ENCODE peak calls at places on chromosomes 11 and 22, in five cellular contexts. H is GM23338, U is tibial nerve, P is dorsolateral prefrontal cortex, M is breast epithelium. J is an unnamed sample.

GRCh38 chr22:38081636-38081940 is 2.4 kb downstream of the SLC16A8 start:
- DNase-seq in U (no peak), P (no peak), M (no peak), H (no peak), J (no peak)

GRCh38 chr11:116461789-116462188 is 311.0 kb downstream of the BUD13 start:
- DNase-seq in U (no peak), P (peak; percentile 25), M (no peak), H (peak; percentile 35), J (no peak)

GRCh38 chr11:60834742-60835141 is 7.2 kb upstream of the CCDC86 start:
- DNase-seq in M (no peak), P (no peak), H (no peak), U (no peak), J (no peak)

GRCh38 chr11:11535611-11536010 is 86.2 kb downstream of the GALNT18 start:
- DNase-seq in H (no peak), M (no peak), U (no peak), P (no peak), J (no peak)

GRCh38 chr11:84292955-84293354 is 1006.8 kb upstream of the CCDC90B start:
- DNase-seq in M (no peak), H (no peak), P (no peak), U (no peak), J (no peak)

GRCh38 chr11:66131937-66132632 is 62.0 kb downstream of the PACS1 start:
- DNase-seq in M (no peak), P (no peak), U (no peak), H (no peak), J (no peak)

GRCh38 chr22:37377927-37378326 is 49.4 kb downstream of the ELFN2 start:
- DNase-seq in H (no peak), M (no peak), U (no peak), P (no peak), J (no peak)

GRCh38 chr22:20052309-20053250 is 27.5 kb upstream of the DGCR8 start:
- DNase-seq in H (no peak), U (no peak), P (no peak), M (no peak), J (no peak)

GRCh38 chr11:23605001-23605400 is 744.7 kb upstream of the CCDC179 start:
- DNase-seq in M (no peak), H (no peak), P (no peak), U (no peak), J (no peak)

GRCh38 chr11:56637500-56637899 is 4.7 kb downstream of the OR5AP2 start:
- DNase-seq in H (no peak), M (no peak), P (no peak), U (no peak), J (no peak)

GRCh38 chr11:131311746-131312145 is 58.7 kb upstream of the NTM start:
- DNase-seq in M (no peak), H (no peak), U (no peak), P (no peak), J (no peak)

GRCh38 chr11:39190751-39191150 is 2268.7 kb downstream of the LRRC4C start:
- DNase-seq in M (no peak), H (peak; percentile 48), P (no peak), U (no peak), J (no peak)

GRCh38 chr22:47245286-47245685 is 482.8 kb downstream of the TBC1D22A start:
- DNase-seq in H (no peak), U (no peak), M (no peak), P (no peak), J (no peak)

GRCh38 chr11:629237-629583 is 2.2 kb upstream of the SCT start:
- DNase-seq in H (no peak), M (no peak), U (no peak), P (no peak), J (no peak)

DNA sequence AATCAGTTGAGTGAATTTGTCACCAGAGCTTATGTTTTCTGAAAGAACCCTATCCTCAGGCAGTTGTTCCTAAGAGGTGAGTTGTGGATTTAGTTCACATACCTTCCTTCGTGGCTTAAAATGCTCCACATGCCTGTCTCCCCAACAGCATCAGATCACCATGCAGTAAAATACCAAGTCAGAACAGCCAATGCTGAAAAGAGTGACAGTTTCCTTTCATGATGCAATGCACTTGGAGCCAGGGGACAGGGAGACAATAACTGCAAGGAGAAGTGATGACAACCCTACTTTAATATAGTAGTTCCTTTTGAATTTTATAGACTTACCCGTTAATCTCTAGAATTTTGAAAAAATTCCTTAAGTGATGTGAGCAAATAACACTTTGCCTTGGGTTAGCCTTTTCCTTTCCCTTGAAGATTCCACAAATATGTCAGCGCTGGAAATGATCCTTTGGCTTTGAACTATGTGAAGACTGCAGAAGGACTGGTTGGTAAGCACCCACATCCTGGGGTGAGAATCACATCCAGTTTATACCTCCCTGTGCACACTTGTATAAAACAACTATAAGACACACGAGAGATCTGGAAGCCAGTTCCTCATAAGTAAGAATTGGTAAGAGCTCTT is 71.2 kb downstream of the PIWIL4 start:
- DNase-seq in H (no peak), M (no peak), U (no peak), P (no peak), J (no peak)
- H3K27ac ChIP-seq in H (no peak overlapping the region), M (peak overlapping the region; percentile 61), U (peak overlapping the region; percentile 0), P (no peak overlapping the region), J (peak overlapping the region; percentile 75)

DNA sequence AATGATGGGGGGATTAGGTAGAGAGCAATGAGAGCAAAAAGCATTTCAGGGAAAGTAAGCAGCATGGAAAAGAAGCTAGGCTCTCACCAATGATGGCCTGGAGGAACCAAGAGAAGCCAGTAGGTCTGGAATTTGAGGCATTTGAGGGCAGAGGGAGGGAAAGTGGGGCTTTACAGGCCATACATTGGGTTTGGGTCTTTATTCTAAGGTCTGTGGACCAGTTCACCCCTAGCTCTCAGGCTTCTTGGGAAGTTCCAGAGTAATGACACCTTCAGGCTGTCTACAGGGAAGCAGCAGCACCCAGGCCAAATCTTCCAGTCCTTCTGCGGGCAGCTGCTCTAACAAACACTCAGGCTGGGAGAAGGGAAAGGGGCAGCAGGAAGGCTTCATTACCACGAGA is 29.4 kb downstream of the ARFGAP2 start:
- DNase-seq in P (no peak), H (peak; percentile 33), U (no peak), M (no peak), J (no peak)
- H3K27ac ChIP-seq in P (no peak overlapping the region), H (no peak overlapping the region), U (no peak overlapping the region), M (no peak overlapping the region), J (no peak overlapping the region)

GRCh38 chr22:23107487-23108323 is 34.1 kb downstream of the RSPH14 start:
- DNase-seq in M (no peak), P (no peak), U (no peak), H (no peak), J (no peak)

GRCh38 chr22:23109079-23109347 is 32.8 kb downstream of the RSPH14 start:
- DNase-seq in M (no peak), U (no peak), H (no peak), P (no peak), J (no peak)

GRCh38 chr22:23106906-23107367 is 34.9 kb downstream of the RSPH14 start:
- DNase-seq in P (no peak), H (no peak), M (no peak), U (no peak), J (no peak)

GRCh38 chr22:23109441-23109978 is 32.3 kb downstream of the RSPH14 start:
- DNase-seq in P (no peak), M (no peak), H (no peak), U (no peak), J (no peak)

DNA sequence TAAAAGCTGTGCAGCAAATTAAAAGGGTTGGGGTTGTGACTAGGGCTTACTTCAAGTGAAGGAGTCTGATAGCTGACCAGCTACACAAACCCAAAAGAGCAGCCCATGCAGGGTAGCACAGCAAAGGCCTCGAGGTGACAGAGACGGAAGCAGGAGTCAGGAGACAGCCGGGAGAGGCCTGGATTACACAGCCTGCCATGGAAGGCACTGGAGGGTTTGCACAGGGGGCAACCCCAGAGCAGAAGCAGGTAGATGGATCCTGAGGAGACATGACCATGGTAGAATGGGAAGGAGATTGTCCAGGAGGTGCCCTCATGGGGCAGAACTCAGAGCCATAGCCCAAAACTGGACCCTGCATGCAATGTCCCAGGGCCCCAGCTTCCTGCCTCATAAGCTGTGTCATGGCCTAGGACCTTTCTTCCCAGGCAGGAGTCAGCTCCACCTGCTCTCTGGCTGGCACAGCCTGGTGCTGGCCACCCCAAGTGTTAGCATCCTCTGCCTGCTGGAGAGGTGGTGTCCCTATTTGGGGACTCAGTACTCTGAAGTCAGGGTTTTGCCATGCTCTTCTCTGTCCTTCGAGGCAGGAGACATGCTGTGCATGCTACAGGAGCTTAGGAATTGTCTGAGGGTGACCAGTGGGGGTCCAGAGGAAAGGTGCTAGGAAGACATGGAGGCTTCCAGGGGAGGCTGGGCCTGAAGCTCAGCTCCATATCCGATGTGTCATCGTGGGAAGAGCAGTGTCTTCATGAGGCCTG is 33.3 kb downstream of the RSPH14 start:
- DNase-seq in M (no peak), H (no peak), P (no peak), U (no peak), J (no peak)
- H3K27ac ChIP-seq in M (no peak overlapping the region), H (no peak overlapping the region), P (peak overlapping the region; percentile 22), U (no peak overlapping the region), J (no peak overlapping the region)

GRCh38 chr22:30945653-30946052 is 22.9 kb downstream of the MORC2 start:
- DNase-seq in M (no peak), H (no peak), P (no peak), U (no peak), J (no peak)
- H3K27ac ChIP-seq in M (peak overlapping the region; percentile 61), H (no peak overlapping the region), P (no peak overlapping the region), U (no peak overlapping the region), J (no peak overlapping the region)

GRCh38 chr11:92401507-92401906 is 176.9 kb downstream of the FAT3 start:
- DNase-seq in H (peak; percentile 34), U (no peak), P (no peak), M (no peak), J (no peak)
- H3K27ac ChIP-seq in H (peak overlapping the region; percentile 70), U (no peak overlapping the region), P (no peak overlapping the region), M (no peak overlapping the region), J (no peak overlapping the region)

J was measured in esophagus squamous epithelium.